ENCODE peak calls at places on chromosomes 1 and 21, in four cellular contexts. S, M, Q and W are unnamed samples.
A peak's percentile ranks its signal among the peaks of the same experiment; 100 is the strongest.

GRCh38 chr21:17352937-17353655 is 159.7 kb upstream of the CXADR start:
- DNase-seq in S (no peak), M (no peak), Q (no peak), W (no peak)

GRCh38 chr1:92965003-92965402 is 3.7 kb upstream of the DIPK1A start:
- DNase-seq in S (no peak), M (no peak), Q (no peak), W (no peak)

GRCh38 chr1:178262101-178262500 is 168.2 kb downstream of the RASAL2 start:
- DNase-seq in S (no peak), M (no peak), Q (peak; percentile 71), W (no peak)

GRCh38 chr1:1225913-1226312 is 5.9 kb downstream of the SDF4 start:
- DNase-seq in S (no peak), M (no peak), Q (no peak), W (no peak)

GRCh38 chr1:155696524-155696923 is 7.6 kb downstream of the DAP3 start:
- DNase-seq in S (no peak), M (no peak), Q (no peak), W (no peak)

GRCh38 chr1:56540467-56540866 is 38.9 kb downstream of the PLPP3 start:
- DNase-seq in S (no peak), M (no peak), Q (no peak), W (no peak)

GRCh38 chr1:226738995-226739695 is at the start of gene ITPKB:
- DNase-seq in S (peak; percentile 38), M (no peak), Q (no peak), W (no peak)

GRCh38 chr1:62746086-62746808 is 37.7 kb upstream of the ATG4C start:
- DNase-seq in S (peak; percentile 56), M (no peak), Q (peak; percentile 48), W (peak; percentile 41)

GRCh38 chr1:53512807-53513755 is 53.9 kb downstream of the DMRTB1 start:
- DNase-seq in S (no peak), M (no peak), Q (no peak), W (no peak)

GRCh38 chr1:155012052-155012546 is 9.5 kb downstream of the ZBTB7B start:
- DNase-seq in S (peak; percentile 81), M (no peak), Q (no peak), W (peak; percentile 79)

GRCh38 chr1:191578281-191578680 is 580.0 kb upstream of the RGS18 start:
- DNase-seq in S (no peak), M (no peak), Q (no peak), W (no peak)

GRCh38 chr1:177780096-177780700 is 189.7 kb downstream of the SEC16B start:
- DNase-seq in S (peak; percentile 40), M (no peak), Q (peak; percentile 63), W (no peak)

GRCh38 chr1:191405417-191405816 is 752.8 kb upstream of the RGS18 start:
- DNase-seq in S (no peak), M (no peak), Q (no peak), W (no peak)

GRCh38 chr1:240115831-240116230 is 24.1 kb downstream of the FMN2 start:
- DNase-seq in S (no peak), M (no peak), Q (no peak), W (no peak)

GRCh38 chr1:240109920-240110685 is 18.4 kb downstream of the FMN2 start:
- DNase-seq in S (no peak), M (no peak), Q (no peak), W (no peak)

GRCh38 chr1:240114222-240114621 is 22.5 kb downstream of the FMN2 start:
- DNase-seq in S (no peak), M (no peak), Q (no peak), W (no peak)

GRCh38 chr1:240109130-240109529 is 17.4 kb downstream of the FMN2 start:
- DNase-seq in S (no peak), M (no peak), Q (no peak), W (no peak)

GRCh38 chr1:240111558-240111957 is 19.9 kb downstream of the FMN2 start:
- DNase-seq in S (no peak), M (no peak), Q (no peak), W (no peak)
- TF ChIP-seq NFIC in S (no peak), M (no peak), Q (no peak), W (no peak)

GRCh38 chr1:8903410-8903809 is 24.9 kb upstream of the ENO1 start:
- DNase-seq in S (no peak), M (no peak), Q (no peak), W (peak; percentile 47)
- TF ChIP-seq ZBTB33 in S (no peak), M (no peak), Q (no peak), W (no peak)

GRCh38 chr1:107139833-107140702 is 771 bp upstream of the NTNG1 start:
- DNase-seq in S (peak; percentile 65), M (no peak), Q (no peak), W (no peak)
- TF ChIP-seq GABPA in S (no peak), M (no peak), Q (no peak), W (no peak)

DNA sequence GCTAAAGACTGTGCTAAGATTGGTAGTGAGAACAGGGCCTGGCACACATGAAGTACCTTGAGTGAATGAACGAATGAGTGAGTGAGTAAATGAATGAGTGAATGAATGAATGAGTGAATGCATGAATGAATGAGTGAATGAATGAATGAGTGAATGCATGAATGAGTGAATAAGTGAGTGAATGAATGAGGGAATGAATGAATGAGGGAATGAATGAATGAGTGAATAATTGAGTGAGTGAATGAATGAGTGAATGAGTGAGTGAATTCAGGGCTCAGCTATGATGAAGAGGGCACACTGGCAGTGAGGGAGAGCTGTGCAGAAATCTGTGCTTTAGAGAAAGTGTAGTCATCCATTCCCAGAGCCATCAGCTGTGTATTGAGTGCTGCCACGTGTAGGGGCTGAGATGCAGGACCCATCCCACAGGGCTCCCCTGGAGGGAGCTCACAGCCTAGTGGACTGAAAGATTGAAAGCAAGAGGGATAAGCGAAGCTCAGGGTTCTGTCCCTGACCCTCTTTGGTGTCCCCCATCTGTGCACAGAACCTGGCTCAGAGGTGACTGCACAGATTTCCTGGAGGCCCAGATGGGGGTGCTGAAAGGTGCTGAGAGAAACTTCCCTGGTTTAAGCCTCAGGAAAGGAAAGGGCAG is 217.9 kb upstream of the VAMP3 start:
- DNase-seq in S (no peak), M (no peak), Q (no peak), W (no peak)
- TF ChIP-seq NFIC in S (no peak), M (no peak), Q (no peak), W (no peak)